ENCODE peak calls at places on chromosomes 7 and 10, in eight cellular contexts. One of them, this sample, is unnamed.
A peak's percentile ranks its signal among the peaks of the same experiment; 100 is the strongest.

GRCh38 chr7:39838326-39838725 is 111.7 kb upstream of the CDK13 start:
- DNase-seq in GM12865: peak; percentile 18
- DNase-seq in HTR-8/SVneo: peak; percentile 10
- DNase-seq in Right ventricle myocardium superior: no peak
- DNase-seq in caudate nucleus: no peak
- DNase-seq in T-cell: no peak
- DNase-seq in stimulated activated CD8-positive, alpha-beta memory T cell treated with anti-CD3 and anti-CD28 coated beads, Interleukin-15, amount 100 ng/mL, for 24 hours: no peak
- DNase-seq in AG08395: no peak
- DNase-seq in this sample: no peak

GRCh38 chr7:96311967-96312366 is 9.9 kb downstream of the SLC25A13 start:
- DNase-seq in T-cell: no peak
- DNase-seq in caudate nucleus: peak; percentile 5
- DNase-seq in HTR-8/SVneo: no peak
- DNase-seq in Right ventricle myocardium superior: peak; percentile 59
- DNase-seq in GM12865: no peak
- DNase-seq in AG08395: no peak
- DNase-seq in stimulated activated CD8-positive, alpha-beta memory T cell treated with anti-CD3 and anti-CD28 coated beads, Interleukin-15, amount 100 ng/mL, for 24 hours: no peak
- DNase-seq in this sample: no peak

GRCh38 chr10:119595715-119596515 is 849 bp downstream of the TIAL1 start:
- DNase-seq in T-cell: peak; percentile 41
- DNase-seq in HTR-8/SVneo: no peak
- DNase-seq in caudate nucleus: peak; percentile 67
- DNase-seq in GM12865: peak; percentile 61
- DNase-seq in stimulated activated CD8-positive, alpha-beta memory T cell treated with anti-CD3 and anti-CD28 coated beads, Interleukin-15, amount 100 ng/mL, for 24 hours: peak; percentile 27
- DNase-seq in Right ventricle myocardium superior: peak; percentile 55
- DNase-seq in AG08395: peak; percentile 60
- DNase-seq in this sample: peak; percentile 44

GRCh38 chr10:73970845-73971244 is 27.1 kb upstream of the VCL start:
- DNase-seq in GM12865: no peak
- DNase-seq in AG08395: no peak
- DNase-seq in HTR-8/SVneo: no peak
- DNase-seq in Right ventricle myocardium superior: no peak
- DNase-seq in T-cell: no peak
- DNase-seq in stimulated activated CD8-positive, alpha-beta memory T cell treated with anti-CD3 and anti-CD28 coated beads, Interleukin-15, amount 100 ng/mL, for 24 hours: no peak
- DNase-seq in caudate nucleus: no peak
- DNase-seq in this sample: no peak

GRCh38 chr7:27101906-27102577 is 441 bp downstream of the HOXA2 start:
- DNase-seq in Right ventricle myocardium superior: no peak
- DNase-seq in stimulated activated CD8-positive, alpha-beta memory T cell treated with anti-CD3 and anti-CD28 coated beads, Interleukin-15, amount 100 ng/mL, for 24 hours: no peak
- DNase-seq in AG08395: no peak
- DNase-seq in GM12865: no peak
- DNase-seq in T-cell: no peak
- DNase-seq in HTR-8/SVneo: no peak
- DNase-seq in caudate nucleus: no peak
- DNase-seq in this sample: no peak

GRCh38 chr7:119102294-119102693 is 877.8 kb downstream of the ANKRD7 start:
- DNase-seq in Right ventricle myocardium superior: no peak
- DNase-seq in GM12865: no peak
- DNase-seq in caudate nucleus: no peak
- DNase-seq in T-cell: no peak
- DNase-seq in AG08395: no peak
- DNase-seq in stimulated activated CD8-positive, alpha-beta memory T cell treated with anti-CD3 and anti-CD28 coated beads, Interleukin-15, amount 100 ng/mL, for 24 hours: no peak
- DNase-seq in HTR-8/SVneo: no peak
- DNase-seq in this sample: no peak

GRCh38 chr7:78176186-78176585 is 377.6 kb downstream of the PHTF2 start:
- DNase-seq in caudate nucleus: no peak
- DNase-seq in Right ventricle myocardium superior: no peak
- DNase-seq in stimulated activated CD8-positive, alpha-beta memory T cell treated with anti-CD3 and anti-CD28 coated beads, Interleukin-15, amount 100 ng/mL, for 24 hours: no peak
- DNase-seq in AG08395: peak; percentile 27
- DNase-seq in HTR-8/SVneo: no peak
- DNase-seq in T-cell: no peak
- DNase-seq in GM12865: no peak
- DNase-seq in this sample: no peak

GRCh38 chr10:17239671-17240460 is 11.8 kb downstream of the VIM start:
- DNase-seq in GM12865: no peak
- DNase-seq in T-cell: no peak
- DNase-seq in HTR-8/SVneo: no peak
- DNase-seq in stimulated activated CD8-positive, alpha-beta memory T cell treated with anti-CD3 and anti-CD28 coated beads, Interleukin-15, amount 100 ng/mL, for 24 hours: no peak
- DNase-seq in Right ventricle myocardium superior: no peak
- DNase-seq in AG08395: no peak
- DNase-seq in caudate nucleus: no peak
- DNase-seq in this sample: no peak

GRCh38 chr7:89247207-89247606 is 451.7 kb upstream of the TEX47 start:
- DNase-seq in AG08395: no peak
- DNase-seq in T-cell: no peak
- DNase-seq in Right ventricle myocardium superior: no peak
- DNase-seq in caudate nucleus: no peak
- DNase-seq in GM12865: no peak
- DNase-seq in HTR-8/SVneo: no peak
- DNase-seq in stimulated activated CD8-positive, alpha-beta memory T cell treated with anti-CD3 and anti-CD28 coated beads, Interleukin-15, amount 100 ng/mL, for 24 hours: no peak
- DNase-seq in this sample: no peak

GRCh38 chr10:43201545-43202131 is 63.4 kb downstream of the CSGALNACT2 start:
- DNase-seq in Right ventricle myocardium superior: peak; percentile 38
- DNase-seq in HTR-8/SVneo: no peak
- DNase-seq in T-cell: no peak
- DNase-seq in GM12865: no peak
- DNase-seq in AG08395: no peak
- DNase-seq in stimulated activated CD8-positive, alpha-beta memory T cell treated with anti-CD3 and anti-CD28 coated beads, Interleukin-15, amount 100 ng/mL, for 24 hours: no peak
- DNase-seq in caudate nucleus: no peak
- DNase-seq in this sample: no peak

GRCh38 chr7:93202594-93203273 is 23.5 kb downstream of the HEPACAM2 start:
- DNase-seq in HTR-8/SVneo: no peak
- DNase-seq in stimulated activated CD8-positive, alpha-beta memory T cell treated with anti-CD3 and anti-CD28 coated beads, Interleukin-15, amount 100 ng/mL, for 24 hours: no peak
- DNase-seq in GM12865: no peak
- DNase-seq in T-cell: no peak
- DNase-seq in AG08395: no peak
- DNase-seq in caudate nucleus: no peak
- DNase-seq in Right ventricle myocardium superior: no peak
- DNase-seq in this sample: no peak

GRCh38 chr10:110867807-110868465 is 3.8 kb upstream of the PDCD4 start:
- DNase-seq in caudate nucleus: no peak
- DNase-seq in HTR-8/SVneo: no peak
- DNase-seq in AG08395: no peak
- DNase-seq in stimulated activated CD8-positive, alpha-beta memory T cell treated with anti-CD3 and anti-CD28 coated beads, Interleukin-15, amount 100 ng/mL, for 24 hours: no peak
- DNase-seq in T-cell: no peak
- DNase-seq in GM12865: peak; percentile 38
- DNase-seq in Right ventricle myocardium superior: no peak
- DNase-seq in this sample: no peak

GRCh38 chr10:108911814-108912541 is 1011.3 kb downstream of the XPNPEP1 start:
- DNase-seq in HTR-8/SVneo: peak; percentile 50
- DNase-seq in AG08395: peak; percentile 72
- DNase-seq in T-cell: no peak
- DNase-seq in caudate nucleus: peak; percentile 23
- DNase-seq in GM12865: no peak
- DNase-seq in Right ventricle myocardium superior: peak; percentile 58
- DNase-seq in stimulated activated CD8-positive, alpha-beta memory T cell treated with anti-CD3 and anti-CD28 coated beads, Interleukin-15, amount 100 ng/mL, for 24 hours: no peak
- DNase-seq in this sample: no peak

GRCh38 chr7:13467111-13467547 is 522.3 kb downstream of the ETV1 start:
- DNase-seq in GM12865: no peak
- DNase-seq in Right ventricle myocardium superior: no peak
- DNase-seq in stimulated activated CD8-positive, alpha-beta memory T cell treated with anti-CD3 and anti-CD28 coated beads, Interleukin-15, amount 100 ng/mL, for 24 hours: no peak
- DNase-seq in T-cell: no peak
- DNase-seq in caudate nucleus: no peak
- DNase-seq in AG08395: no peak
- DNase-seq in HTR-8/SVneo: no peak
- DNase-seq in this sample: no peak

GRCh38 chr10:111990734-111991133 is 192.8 kb downstream of the GPAM start:
- DNase-seq in Right ventricle myocardium superior: no peak
- DNase-seq in stimulated activated CD8-positive, alpha-beta memory T cell treated with anti-CD3 and anti-CD28 coated beads, Interleukin-15, amount 100 ng/mL, for 24 hours: no peak
- DNase-seq in T-cell: no peak
- DNase-seq in AG08395: peak; percentile 6
- DNase-seq in GM12865: no peak
- DNase-seq in caudate nucleus: no peak
- DNase-seq in HTR-8/SVneo: no peak
- DNase-seq in this sample: no peak

GRCh38 chr10:483266-483665 is 206.2 kb downstream of the DIP2C start:
- DNase-seq in T-cell: no peak
- DNase-seq in caudate nucleus: no peak
- DNase-seq in Right ventricle myocardium superior: no peak
- DNase-seq in AG08395: no peak
- DNase-seq in stimulated activated CD8-positive, alpha-beta memory T cell treated with anti-CD3 and anti-CD28 coated beads, Interleukin-15, amount 100 ng/mL, for 24 hours: no peak
- DNase-seq in HTR-8/SVneo: no peak
- DNase-seq in GM12865: no peak
- DNase-seq in this sample: no peak

GRCh38 chr7:120805636-120806388 is 52.1 kb downstream of the TSPAN12 start:
- DNase-seq in AG08395: peak; percentile 67
- DNase-seq in T-cell: peak; percentile 17
- DNase-seq in caudate nucleus: no peak
- DNase-seq in GM12865: peak; percentile 79
- DNase-seq in stimulated activated CD8-positive, alpha-beta memory T cell treated with anti-CD3 and anti-CD28 coated beads, Interleukin-15, amount 100 ng/mL, for 24 hours: no peak
- DNase-seq in Right ventricle myocardium superior: no peak
- DNase-seq in HTR-8/SVneo: peak; percentile 18
- DNase-seq in this sample: peak; percentile 27

GRCh38 chr10:133590226-133590969 is 25.0 kb upstream of the SYCE1 start:
- DNase-seq in GM12865: no peak
- DNase-seq in caudate nucleus: no peak
- DNase-seq in T-cell: no peak
- DNase-seq in stimulated activated CD8-positive, alpha-beta memory T cell treated with anti-CD3 and anti-CD28 coated beads, Interleukin-15, amount 100 ng/mL, for 24 hours: no peak
- DNase-seq in HTR-8/SVneo: no peak
- DNase-seq in AG08395: no peak
- DNase-seq in Right ventricle myocardium superior: no peak
- DNase-seq in this sample: no peak

GRCh38 chr7:40418445-40418844 is 283.6 kb downstream of the SUGCT start:
- DNase-seq in GM12865: no peak
- DNase-seq in caudate nucleus: no peak
- DNase-seq in stimulated activated CD8-positive, alpha-beta memory T cell treated with anti-CD3 and anti-CD28 coated beads, Interleukin-15, amount 100 ng/mL, for 24 hours: no peak
- DNase-seq in T-cell: no peak
- DNase-seq in HTR-8/SVneo: no peak
- DNase-seq in Right ventricle myocardium superior: no peak
- DNase-seq in AG08395: no peak
- DNase-seq in this sample: no peak

GRCh38 chr10:88838766-88839165 is 12.9 kb downstream of the ANKRD22 start:
- DNase-seq in stimulated activated CD8-positive, alpha-beta memory T cell treated with anti-CD3 and anti-CD28 coated beads, Interleukin-15, amount 100 ng/mL, for 24 hours: no peak
- DNase-seq in caudate nucleus: no peak
- DNase-seq in Right ventricle myocardium superior: no peak
- DNase-seq in GM12865: peak; percentile 34
- DNase-seq in HTR-8/SVneo: no peak
- DNase-seq in T-cell: no peak
- DNase-seq in AG08395: no peak
- DNase-seq in this sample: no peak

GRCh38 chr10:57482259-57482658 is 785.4 kb downstream of the IPMK start:
- DNase-seq in HTR-8/SVneo: no peak
- DNase-seq in AG08395: no peak
- DNase-seq in GM12865: no peak
- DNase-seq in stimulated activated CD8-positive, alpha-beta memory T cell treated with anti-CD3 and anti-CD28 coated beads, Interleukin-15, amount 100 ng/mL, for 24 hours: no peak
- DNase-seq in caudate nucleus: no peak
- DNase-seq in T-cell: no peak
- DNase-seq in Right ventricle myocardium superior: no peak
- DNase-seq in this sample: no peak

GRCh38 chr7:70540641-70541040 is 591.3 kb upstream of the GALNT17 start:
- DNase-seq in T-cell: no peak
- DNase-seq in Right ventricle myocardium superior: no peak
- DNase-seq in stimulated activated CD8-positive, alpha-beta memory T cell treated with anti-CD3 and anti-CD28 coated beads, Interleukin-15, amount 100 ng/mL, for 24 hours: no peak
- DNase-seq in GM12865: no peak
- DNase-seq in HTR-8/SVneo: no peak
- DNase-seq in AG08395: no peak
- DNase-seq in caudate nucleus: no peak
- DNase-seq in this sample: no peak

GRCh38 chr7:116441534-116441933 is 58.0 kb upstream of the CAV2 start:
- DNase-seq in Right ventricle myocardium superior: no peak
- DNase-seq in GM12865: no peak
- DNase-seq in caudate nucleus: no peak
- DNase-seq in T-cell: no peak
- DNase-seq in HTR-8/SVneo: no peak
- DNase-seq in stimulated activated CD8-positive, alpha-beta memory T cell treated with anti-CD3 and anti-CD28 coated beads, Interleukin-15, amount 100 ng/mL, for 24 hours: no peak
- DNase-seq in AG08395: peak; percentile 54
- DNase-seq in this sample: no peak

GRCh38 chr7:140475747-140476333 is 3.5 kb downstream of the MKRN1 start:
- DNase-seq in caudate nucleus: no peak
- DNase-seq in AG08395: peak; percentile 55
- DNase-seq in Right ventricle myocardium superior: no peak
- DNase-seq in HTR-8/SVneo: peak; percentile 53
- DNase-seq in GM12865: peak; percentile 44
- DNase-seq in T-cell: peak; percentile 54
- DNase-seq in stimulated activated CD8-positive, alpha-beta memory T cell treated with anti-CD3 and anti-CD28 coated beads, Interleukin-15, amount 100 ng/mL, for 24 hours: no peak
- DNase-seq in this sample: peak; percentile 63

GRCh38 chr10:121928528-121928884 is 675 bp upstream of the ATE1 start:
- DNase-seq in GM12865: peak; percentile 50
- DNase-seq in caudate nucleus: no peak
- DNase-seq in AG08395: peak; percentile 31
- DNase-seq in HTR-8/SVneo: no peak
- DNase-seq in Right ventricle myocardium superior: peak; percentile 59
- DNase-seq in T-cell: no peak
- DNase-seq in stimulated activated CD8-positive, alpha-beta memory T cell treated with anti-CD3 and anti-CD28 coated beads, Interleukin-15, amount 100 ng/mL, for 24 hours: no peak
- DNase-seq in this sample: no peak

GRCh38 chr7:134873253-134873652 is 93.8 kb downstream of the CALD1 start:
- DNase-seq in Right ventricle myocardium superior: peak; percentile 42
- DNase-seq in stimulated activated CD8-positive, alpha-beta memory T cell treated with anti-CD3 and anti-CD28 coated beads, Interleukin-15, amount 100 ng/mL, for 24 hours: no peak
- DNase-seq in GM12865: no peak
- DNase-seq in AG08395: peak; percentile 44
- DNase-seq in HTR-8/SVneo: no peak
- DNase-seq in caudate nucleus: no peak
- DNase-seq in T-cell: no peak
- DNase-seq in this sample: no peak

GRCh38 chr7:44065431-44066110 is at the start of gene PGAM2:
- DNase-seq in T-cell: no peak
- DNase-seq in caudate nucleus: peak; percentile 72
- DNase-seq in AG08395: no peak
- DNase-seq in HTR-8/SVneo: no peak
- DNase-seq in GM12865: no peak
- DNase-seq in Right ventricle myocardium superior: peak; percentile 88
- DNase-seq in stimulated activated CD8-positive, alpha-beta memory T cell treated with anti-CD3 and anti-CD28 coated beads, Interleukin-15, amount 100 ng/mL, for 24 hours: no peak
- DNase-seq in this sample: no peak

GRCh38 chr7:27225005-27225934 is 17.3 kb upstream of the EVX1 start:
- DNase-seq in GM12865: no peak
- DNase-seq in caudate nucleus: no peak
- DNase-seq in stimulated activated CD8-positive, alpha-beta memory T cell treated with anti-CD3 and anti-CD28 coated beads, Interleukin-15, amount 100 ng/mL, for 24 hours: no peak
- DNase-seq in T-cell: no peak
- DNase-seq in Right ventricle myocardium superior: no peak
- DNase-seq in HTR-8/SVneo: no peak
- DNase-seq in AG08395: no peak
- DNase-seq in this sample: no peak

GRCh38 chr7:155963771-155964195 is 151.5 kb upstream of the SHH start:
- DNase-seq in T-cell: no peak
- DNase-seq in caudate nucleus: no peak
- DNase-seq in GM12865: no peak
- DNase-seq in Right ventricle myocardium superior: no peak
- DNase-seq in AG08395: no peak
- DNase-seq in stimulated activated CD8-positive, alpha-beta memory T cell treated with anti-CD3 and anti-CD28 coated beads, Interleukin-15, amount 100 ng/mL, for 24 hours: no peak
- DNase-seq in HTR-8/SVneo: no peak
- DNase-seq in this sample: no peak

GRCh38 chr7:106485031-106485551 is 175.9 kb downstream of the CCDC71L start:
- DNase-seq in HTR-8/SVneo: peak; percentile 7
- DNase-seq in Right ventricle myocardium superior: no peak
- DNase-seq in caudate nucleus: no peak
- DNase-seq in stimulated activated CD8-positive, alpha-beta memory T cell treated with anti-CD3 and anti-CD28 coated beads, Interleukin-15, amount 100 ng/mL, for 24 hours: no peak
- DNase-seq in AG08395: peak; percentile 82
- DNase-seq in T-cell: no peak
- DNase-seq in GM12865: peak; percentile 51
- DNase-seq in this sample: no peak

GRCh38 chr10:131219955-131220489 is 91.5 kb downstream of the TCERG1L start:
- DNase-seq in Right ventricle myocardium superior: no peak
- DNase-seq in GM12865: no peak
- DNase-seq in HTR-8/SVneo: no peak
- DNase-seq in AG08395: no peak
- DNase-seq in caudate nucleus: no peak
- DNase-seq in stimulated activated CD8-positive, alpha-beta memory T cell treated with anti-CD3 and anti-CD28 coated beads, Interleukin-15, amount 100 ng/mL, for 24 hours: no peak
- DNase-seq in T-cell: no peak
- DNase-seq in this sample: no peak

GRCh38 chr7:55538538-55538937 is 33.8 kb downstream of the VOPP1 start:
- DNase-seq in AG08395: peak; percentile 91
- DNase-seq in T-cell: no peak
- DNase-seq in caudate nucleus: no peak
- DNase-seq in Right ventricle myocardium superior: no peak
- DNase-seq in GM12865: no peak
- DNase-seq in HTR-8/SVneo: peak; percentile 51
- DNase-seq in stimulated activated CD8-positive, alpha-beta memory T cell treated with anti-CD3 and anti-CD28 coated beads, Interleukin-15, amount 100 ng/mL, for 24 hours: no peak
- DNase-seq in this sample: no peak

GRCh38 chr10:32962541-32962940 is 4.5 kb upstream of the ITGB1 start:
- DNase-seq in AG08395: no peak
- DNase-seq in T-cell: no peak
- DNase-seq in caudate nucleus: no peak
- DNase-seq in Right ventricle myocardium superior: no peak
- DNase-seq in HTR-8/SVneo: no peak
- DNase-seq in stimulated activated CD8-positive, alpha-beta memory T cell treated with anti-CD3 and anti-CD28 coated beads, Interleukin-15, amount 100 ng/mL, for 24 hours: no peak
- DNase-seq in GM12865: no peak
- DNase-seq in this sample: no peak